ENCODE peak calls at places on chromosomes 3 and 15, in eight cellular contexts. J, H, A, Z, O, F, D and C are unnamed samples.

GRCh38 chr3:48129921-48130320 is 58.3 kb downstream of the CDC25A start:
- DNase-seq in J (no peak), H (no peak), A (no peak), Z (no peak), O (no peak), F (no peak), D (no peak), C (peak)

GRCh38 chr15:90955911-90956310 is 1.2 kb downstream of the RCCD1 start:
- DNase-seq in J (no peak), H (no peak), A (no peak), Z (no peak), O (no peak), F (peak), D (no peak), C (no peak)

GRCh38 chr15:74651251-74651741 is 35.7 kb downstream of the CLK3 start:
- DNase-seq in J (no peak), H (no peak), A (no peak), Z (peak), O (no peak), F (no peak), D (no peak), C (no peak)

GRCh38 chr15:87648278-87648677 is 608.3 kb downstream of the NTRK3 start:
- DNase-seq in J (no peak), H (no peak), A (no peak), Z (no peak), O (no peak), F (no peak), D (no peak), C (peak)

GRCh38 chr3:161142486-161142885 is 37.3 kb upstream of the B3GALNT1 start:
- DNase-seq in J (no peak), H (no peak), A (no peak), Z (no peak), O (no peak), F (no peak), D (no peak), C (no peak)

GRCh38 chr3:48684054-48684349 is 1.7 kb downstream of the NCKIPSD start:
- DNase-seq in J (no peak), H (no peak), A (no peak), Z (no peak), O (no peak), F (no peak), D (no peak), C (no peak)

GRCh38 chr3:30320392-30320791 is 286.0 kb upstream of the TGFBR2 start:
- DNase-seq in J (no peak), H (no peak), A (no peak), Z (no peak), O (no peak), F (no peak), D (no peak), C (no peak)

GRCh38 chr3:17753271-17753992 is 11.0 kb upstream of the TBC1D5 start:
- DNase-seq in J (no peak), H (no peak), A (no peak), Z (no peak), O (no peak), F (no peak), D (no peak), C (no peak)

GRCh38 chr15:58438956-58439355 is 7.2 kb downstream of the LIPC start:
- DNase-seq in J (no peak), H (peak), A (peak), Z (no peak), O (peak), F (peak), D (no peak), C (peak)

GRCh38 chr3:195286115-195286872 is 15.3 kb upstream of the XXYLT1 start:
- DNase-seq in J (no peak), H (no peak), A (no peak), Z (no peak), O (no peak), F (no peak), D (no peak), C (peak)

GRCh38 chr15:63030101-63030528 is 12.4 kb upstream of the TPM1 start:
- DNase-seq in J (no peak), H (no peak), A (no peak), Z (no peak), O (no peak), F (no peak), D (peak), C (peak)

GRCh38 chr15:59281699-59282098 is 75.1 kb downstream of the LDHAL6B start:
- DNase-seq in J (no peak), H (no peak), A (no peak), Z (no peak), O (no peak), F (no peak), D (no peak), C (no peak)

GRCh38 chr3:39750677-39751076 is 58.7 kb upstream of the MYRIP start:
- DNase-seq in J (no peak), H (no peak), A (no peak), Z (no peak), O (no peak), F (no peak), D (no peak), C (no peak)

GRCh38 chr15:39580630-39581500 is at the start of gene THBS1:
- DNase-seq in J (peak), H (peak), A (peak), Z (no peak), O (peak), F (peak), D (peak), C (peak)

GRCh38 chr3:53675942-53676341 is 170.3 kb downstream of the CHDH start:
- DNase-seq in J (no peak), H (no peak), A (no peak), Z (no peak), O (no peak), F (no peak), D (no peak), C (no peak)

GRCh38 chr15:67110958-67111864 is 45.8 kb downstream of the SMAD3 start:
- DNase-seq in J (no peak), H (no peak), A (no peak), Z (no peak), O (no peak), F (no peak), D (no peak), C (peak)

GRCh38 chr3:126539558-126540250 is 15.7 kb downstream of the CHST13 start:
- DNase-seq in J (no peak), H (no peak), A (no peak), Z (no peak), O (no peak), F (no peak), D (peak), C (no peak)

GRCh38 chr15:96041982-96042733 is 288.3 kb upstream of the NR2F2 start:
- DNase-seq in J (no peak), H (no peak), A (no peak), Z (no peak), O (no peak), F (no peak), D (no peak), C (no peak)